ENCODE peak calls at places on chromosomes 5 and 9, in four cellular contexts. J, K, U and Z are unnamed samples.

GRCh38 chr5:103724272-103724671 is 161.7 kb upstream of the NUDT12 start:
- DNase-seq in J (no peak), K (no peak), U (no peak), Z (no peak)

GRCh38 chr5:11214851-11215250 is 453.8 kb upstream of the DAP start:
- DNase-seq in K (no peak), J (no peak), U (no peak), Z (no peak)

GRCh38 chr5:177982072-177982727 is 13.8 kb downstream of the PROP1 start:
- DNase-seq in U (no peak), J (no peak), K (peak), Z (peak)

GRCh38 chr9:136587145-136587943 is 41.5 kb upstream of the NOTCH1 start:
- DNase-seq in U (no peak), J (peak), K (no peak), Z (no peak)

GRCh38 chr9:8718121-8718725 is 918.6 kb upstream of the DMAC1 start:
- DNase-seq in U (no peak), J (no peak), K (no peak), Z (no peak)

GRCh38 chr9:37454238-37454637 is 11.0 kb downstream of the ZBTB5 start:
- DNase-seq in U (no peak), J (no peak), K (peak), Z (no peak)

GRCh38 chr5:100464418-100464817 is 70.8 kb upstream of the FAM174A start:
- DNase-seq in U (no peak), K (no peak), J (no peak), Z (no peak)

GRCh38 chr5:179323026-179323571 is 22.2 kb downstream of the ADAMTS2 start:
- DNase-seq in U (no peak), K (no peak), J (no peak), Z (no peak)

GRCh38 chr5:20528471-20528870 is 540.5 kb upstream of the CDH18 start:
- DNase-seq in J (no peak), U (no peak), K (no peak), Z (no peak)

GRCh38 chr5:129077433-129078075 is 17.0 kb upstream of the ISOC1 start:
- DNase-seq in K (no peak), J (no peak), U (no peak), Z (no peak)

GRCh38 chr5:80481019-80481893 is 6.6 kb upstream of the FAM151B start:
- DNase-seq in J (peak), U (peak), K (peak), Z (peak)

GRCh38 chr9:77589046-77589795 is 58.9 kb downstream of the GNA14 start:
- DNase-seq in U (no peak), J (no peak), K (no peak), Z (no peak)

GRCh38 chr9:87194471-87194870 is 247.2 kb upstream of the GAS1 start:
- DNase-seq in U (no peak), J (no peak), K (no peak), Z (no peak)

GRCh38 chr5:151024894-151025606 is 4.7 kb downstream of the GPX3 start:
- DNase-seq in U (no peak), J (no peak), K (no peak), Z (no peak)

GRCh38 chr9:108396193-108396592 is 459.6 kb downstream of the ACTL7B start:
- DNase-seq in U (no peak), K (no peak), J (no peak), Z (no peak)

GRCh38 chr5:36701085-36701691 is 94.8 kb downstream of the SLC1A3 start:
- DNase-seq in U (peak), J (no peak), K (no peak), Z (no peak)

GRCh38 chr5:124736111-124736813 is 10.2 kb downstream of the ZNF608 start:
- DNase-seq in U (no peak), K (no peak), J (no peak), Z (no peak)

GRCh38 chr5:24747327-24747726 is 102.5 kb upstream of the CDH10 start:
- DNase-seq in K (no peak), U (no peak), J (no peak), Z (no peak)

GRCh38 chr5:136382071-136382470 is 16.7 kb upstream of the TRPC7 start:
- DNase-seq in J (no peak), K (no peak), U (no peak), Z (no peak)

GRCh38 chr9:32378496-32378895 is 5.9 kb upstream of the ACO1 start:
- DNase-seq in J (peak), K (peak), U (peak), Z (peak)

GRCh38 chr9:116471093-116471906 is 215.8 kb upstream of the TRIM32 start:
- DNase-seq in U (no peak), J (peak), K (no peak), Z (peak)

GRCh38 chr9:18947772-18948391 is 85.1 kb downstream of the SAXO1 start:
- DNase-seq in K (no peak), U (no peak), J (no peak), Z (peak)

GRCh38 chr5:68288756-68289134 is 73.2 kb downstream of the PIK3R1 start:
- DNase-seq in J (no peak), U (no peak), K (no peak), Z (peak)

GRCh38 chr5:1152156-1152555 is 40.3 kb upstream of the SLC12A7 start:
- DNase-seq in U (no peak), J (no peak), K (no peak), Z (no peak)

DNA sequence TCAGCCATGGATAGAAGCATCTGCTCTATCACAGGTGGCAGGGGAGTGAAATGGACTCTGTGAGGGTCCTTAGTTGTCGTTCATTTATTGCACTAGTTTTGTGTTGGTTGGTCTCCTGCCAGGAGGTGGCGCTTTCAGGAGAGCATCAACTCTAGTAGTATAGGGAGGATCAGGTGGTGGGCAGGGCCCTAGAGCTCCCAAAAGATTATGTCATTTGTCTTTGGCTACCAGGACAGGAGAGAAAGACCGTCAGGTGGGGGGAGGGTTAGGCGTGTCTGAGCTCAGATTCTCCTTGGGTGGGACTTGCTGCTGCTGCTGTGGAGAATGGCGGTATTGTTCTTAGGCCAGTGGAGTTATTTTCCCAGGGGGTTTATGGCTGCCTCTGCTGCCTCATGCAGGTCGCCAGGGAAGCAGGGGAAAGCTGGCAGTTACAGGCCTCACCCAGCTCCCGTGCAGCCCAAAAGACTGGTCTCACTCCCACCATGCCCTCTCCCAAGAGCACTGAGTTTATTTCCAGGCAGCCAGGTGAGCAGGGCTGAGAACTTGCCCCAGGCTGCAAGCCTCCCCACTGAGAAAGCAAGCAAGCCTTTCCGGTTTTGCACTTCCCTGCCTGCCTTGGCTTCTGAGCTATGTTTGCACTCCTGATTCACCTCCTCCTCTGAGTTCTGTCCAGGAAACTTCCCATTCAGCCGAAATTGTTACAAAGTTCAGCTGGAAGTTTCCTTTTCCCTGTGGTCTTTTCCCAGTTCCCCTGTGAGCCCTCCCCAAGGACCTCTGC is 317.3 kb downstream of the TAF11L14 start:
- DNase-seq in U (no peak), J (no peak), K (no peak), Z (no peak)
- TF ChIP-seq BHLHE40 in U (no peak), J (no peak), K (no peak), Z (no peak)

GRCh38 chr5:82886911-82887310 is 190.3 kb downstream of the TMEM167A start:
- DNase-seq in U (no peak), J (no peak), K (no peak), Z (no peak)
- TF ChIP-seq FOXM1 in U (no peak), J (no peak), K (no peak), Z (no peak)

GRCh38 chr9:38619556-38620447 is 594 bp downstream of the ANKRD18A start:
- DNase-seq in U (no peak), K (peak), J (no peak), Z (peak)
- TF ChIP-seq SP1 in U (no peak), K (no peak), J (no peak), Z (no peak)

GRCh38 chr5:56272765-56273164 is 39.6 kb upstream of the ANKRD55 start:
- DNase-seq in U (no peak), K (no peak), J (no peak), Z (no peak)

GRCh38 chr5:56270568-56271392 is 37.6 kb upstream of the ANKRD55 start:
- DNase-seq in K (peak), U (peak), J (peak), Z (peak)

GRCh38 chr5:56270058-56270457 is 36.9 kb upstream of the ANKRD55 start:
- DNase-seq in J (peak), K (peak), U (peak), Z (no peak)

GRCh38 chr5:56273376-56274005 is 40.4 kb upstream of the ANKRD55 start:
- DNase-seq in K (no peak), U (no peak), J (no peak), Z (no peak)

DNA sequence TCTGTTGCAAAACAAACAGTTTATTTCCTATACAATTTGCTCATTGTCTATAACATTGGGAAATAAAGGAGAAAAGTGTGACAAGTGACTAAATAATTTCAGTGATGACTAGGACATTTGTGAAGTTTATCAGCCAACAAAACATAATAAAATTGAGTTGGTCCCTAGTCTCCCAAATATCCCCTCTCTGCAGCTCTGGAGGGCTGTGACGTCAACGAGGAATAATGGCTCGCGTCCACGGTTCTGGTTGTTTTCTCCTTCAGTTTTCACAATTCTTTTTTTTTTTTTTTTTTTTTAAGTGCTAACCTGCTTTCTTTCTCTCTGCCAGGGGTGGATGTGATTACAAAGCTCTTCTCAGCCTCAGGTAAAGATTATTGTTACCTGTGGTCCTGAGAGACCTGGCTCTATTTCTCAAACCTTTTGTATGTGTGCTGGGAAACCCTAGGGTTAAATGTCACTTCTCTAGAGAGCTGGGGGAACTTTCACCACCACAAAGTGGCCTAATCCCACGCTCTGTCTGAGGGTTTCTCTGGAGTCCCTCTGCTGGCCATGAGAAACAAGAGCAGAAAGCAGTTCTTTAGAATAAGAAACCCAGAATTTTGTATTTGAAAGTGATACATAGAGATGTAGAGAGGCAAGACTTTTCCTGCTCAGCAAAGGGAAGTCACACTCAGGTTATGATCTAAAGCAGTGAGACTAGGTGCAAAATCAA is 36.2 kb upstream of the ANKRD55 start:
- DNase-seq in U (peak), J (peak), K (peak), Z (peak)
- TF ChIP-seq BHLHE40 in U (no peak), J (no peak), K (no peak), Z (no peak)

GRCh38 chr9:130126721-130127429 is 45.3 kb upstream of the NCS1 start:
- DNase-seq in J (no peak), U (no peak), K (no peak), Z (no peak)

GRCh38 chr9:130128251-130128650 is 44.0 kb upstream of the NCS1 start:
- DNase-seq in U (peak), K (no peak), J (no peak), Z (no peak)

GRCh38 chr9:130124471-130124870 is 47.7 kb upstream of the NCS1 start:
- DNase-seq in U (no peak), J (no peak), K (no peak), Z (no peak)

GRCh38 chr9:130129425-130130061 is 42.7 kb upstream of the NCS1 start:
- DNase-seq in J (no peak), K (no peak), U (no peak), Z (no peak)

GRCh38 chr9:130128782-130129424 is 43.3 kb upstream of the NCS1 start:
- DNase-seq in J (no peak), U (peak), K (no peak), Z (no peak)
- TF ChIP-seq FOXM1 in J (no peak), U (peak), K (no peak), Z (no peak)

GRCh38 chr5:142908659-142909058 is 138.5 kb downstream of the ARHGAP26 start:
- DNase-seq in U (no peak), J (no peak), K (no peak), Z (no peak)

GRCh38 chr5:142904421-142904820 is 134.2 kb downstream of the ARHGAP26 start:
- DNase-seq in K (no peak), U (no peak), J (no peak), Z (no peak)

GRCh38 chr5:142910128-142910527 is 140.0 kb downstream of the ARHGAP26 start:
- DNase-seq in K (no peak), J (no peak), U (no peak), Z (no peak)

GRCh38 chr5:142905375-142905774 is 135.2 kb downstream of the ARHGAP26 start:
- DNase-seq in U (no peak), K (no peak), J (no peak), Z (no peak)

GRCh38 chr5:142906863-142907671 is 136.9 kb downstream of the ARHGAP26 start:
- DNase-seq in J (no peak), U (no peak), K (no peak), Z (no peak)
- TF ChIP-seq SP1 in J (no peak), U (no peak), K (no peak), Z (no peak)

GRCh38 chr5:10036136-10036535 is 213.6 kb downstream of the ATPSCKMT start:
- DNase-seq in U (no peak), K (no peak), J (no peak), Z (no peak)
- TF ChIP-seq BHLHE40 in U (no peak), K (no peak), J (no peak), Z (no peak)

GRCh38 chr9:112075009-112075378 is 100.1 kb downstream of the SUSD1 start:
- DNase-seq in J (no peak), U (no peak), K (no peak), Z (no peak)
- TF ChIP-seq FOXM1 in J (no peak), U (no peak), K (no peak), Z (no peak)

GRCh38 chr9:111389406-111389805 is 59.4 kb upstream of the OR2K2 start:
- DNase-seq in U (no peak), K (no peak), J (no peak), Z (no peak)
- TF ChIP-seq SP1 in U (no peak), K (no peak), J (no peak), Z (no peak)

GRCh38 chr5:4738298-4738697 is 401.8 kb upstream of the ADAMTS16 start:
- DNase-seq in K (no peak), J (no peak), U (no peak), Z (no peak)

GRCh38 chr5:4734348-4734747 is 405.8 kb upstream of the ADAMTS16 start:
- DNase-seq in K (no peak), J (no peak), U (no peak), Z (no peak)

DNA sequence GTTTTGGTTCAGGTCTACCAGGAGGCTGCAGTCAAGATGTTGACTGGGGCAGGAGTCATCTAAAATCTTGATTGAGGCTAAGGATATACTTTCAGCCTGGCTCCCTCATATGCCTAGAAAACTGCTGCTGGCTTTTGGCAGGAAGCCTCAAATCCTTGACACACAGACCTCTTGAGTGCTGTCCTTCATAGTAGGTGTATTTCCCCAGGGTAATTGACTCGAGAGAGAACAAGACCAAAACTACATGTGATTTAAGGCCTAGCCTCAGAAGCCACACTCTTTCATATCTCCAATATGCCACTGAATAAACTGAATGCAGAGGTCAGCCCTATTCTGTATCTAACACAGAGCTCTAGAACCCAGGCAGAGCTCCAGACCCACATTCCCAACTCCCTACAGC is 402.3 kb upstream of the ADAMTS16 start:
- DNase-seq in K (no peak), U (no peak), J (no peak), Z (no peak)
- TF ChIP-seq BHLHE40 in K (no peak), U (no peak), J (no peak), Z (no peak)